ENCODE peak calls at places on chromosomes 16 and 17, in ten cellular contexts. U is fibroblast of mammary gland; E is mesothelial cell of epicardium; I is endothelial cell; N is CD8-positive, alpha-beta T cell; T is tibial nerve; V is AG09319; F is heart left ventricle; G is heart right ventricle; O is RWPE1. A is an unnamed sample.

GRCh38 chr16:56355221-56355620 is 70.1 kb downstream of the AMFR start:
- DNase-seq in F (no peak), I (no peak), E (no peak), G (no peak), V (no peak), U (no peak), O (no peak), T (peak; percentile 7), N (no peak), A (no peak)

GRCh38 chr17:37294888-37295287 is 80.9 kb upstream of the C17orf78 start:
- DNase-seq in U (no peak), T (no peak), I (no peak), O (no peak), E (no peak), V (no peak), G (no peak), F (no peak), N (no peak), A (no peak)

GRCh38 chr17:17119533-17119932 is 77.3 kb downstream of the MPRIP start:
- DNase-seq in E (no peak), V (no peak), T (no peak), O (no peak), N (peak; percentile 74), U (peak; percentile 75), G (no peak), I (no peak), F (peak; percentile 35), A (no peak)

GRCh38 chr16:24769806-24770205 is 40.4 kb downstream of the TNRC6A start:
- DNase-seq in O (no peak), E (no peak), N (no peak), V (peak; percentile 40), I (no peak), G (no peak), F (no peak), T (no peak), U (peak; percentile 33), A (no peak)

GRCh38 chr17:66717680-66718079 is 117.2 kb upstream of the CACNG5 start:
- DNase-seq in I (no peak), N (peak; percentile 42), O (peak; percentile 79), F (no peak), U (no peak), E (no peak), T (no peak), V (no peak), G (no peak), A (no peak)

GRCh38 chr17:69282002-69282401 is 44.9 kb downstream of the ABCA5 start:
- DNase-seq in T (no peak), F (no peak), G (no peak), N (no peak), I (no peak), U (no peak), E (no peak), V (no peak), O (no peak), A (no peak)

GRCh38 chr16:84156342-84156784 is 11.3 kb downstream of the DNAAF1 start:
- DNase-seq in U (peak; percentile 20), O (no peak), V (no peak), F (no peak), N (no peak), E (no peak), I (no peak), G (no peak), T (no peak), A (no peak)

GRCh38 chr16:79754081-79754872 is 153.7 kb upstream of the MAF start:
- DNase-seq in F (no peak), N (no peak), O (no peak), I (no peak), V (no peak), T (no peak), U (peak; percentile 18), E (no peak), G (no peak), A (no peak)

GRCh38 chr17:82101767-82102679 is 4.0 kb upstream of the FASN start:
- DNase-seq in F (no peak), E (no peak), G (peak; percentile 16), N (no peak), U (no peak), I (no peak), O (no peak), T (no peak), V (no peak), A (no peak)

GRCh38 chr17:28426081-28426519 is 20.1 kb upstream of the SLC46A1 start:
- DNase-seq in F (no peak), G (no peak), V (no peak), I (peak; percentile 65), E (no peak), T (no peak), N (no peak), O (no peak), U (peak; percentile 2), A (no peak)

GRCh38 chr16:70653406-70653805 is 7.0 kb downstream of the IL34 start:
- DNase-seq in T (no peak), N (no peak), I (no peak), F (no peak), O (no peak), V (no peak), U (no peak), E (no peak), G (no peak), A (no peak)

DNA sequence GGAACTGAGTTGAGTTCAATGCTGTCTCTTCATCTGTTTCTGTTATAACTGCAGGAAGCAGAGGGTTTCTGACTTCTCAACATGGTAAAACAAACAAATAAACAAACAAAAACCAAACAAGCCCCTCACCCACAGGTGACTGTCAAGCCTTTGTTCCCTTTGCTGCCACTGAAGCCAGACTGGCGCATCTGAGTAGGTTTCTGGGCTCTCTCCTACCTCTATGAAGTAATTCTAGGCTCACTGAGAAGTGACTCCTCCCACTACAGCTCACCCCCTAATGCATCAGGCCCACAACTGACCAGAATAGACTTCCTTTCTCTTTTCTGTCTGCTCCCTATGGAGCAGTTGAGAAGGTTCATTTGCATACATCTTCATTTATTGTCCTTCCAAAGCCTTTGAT is 77.0 kb upstream of the CCL2 start:
- DNase-seq in V (no peak), U (no peak), O (no peak), G (no peak), E (no peak), N (no peak), I (no peak), F (no peak), T (no peak), A (no peak)
- TF ChIP-seq CTCF in V (no peak), U (peak; percentile 9), O (no peak), G (no peak), E (no peak), N (no peak), I (no peak), F (peak; percentile 5), T (no peak), A (no peak)

DNA sequence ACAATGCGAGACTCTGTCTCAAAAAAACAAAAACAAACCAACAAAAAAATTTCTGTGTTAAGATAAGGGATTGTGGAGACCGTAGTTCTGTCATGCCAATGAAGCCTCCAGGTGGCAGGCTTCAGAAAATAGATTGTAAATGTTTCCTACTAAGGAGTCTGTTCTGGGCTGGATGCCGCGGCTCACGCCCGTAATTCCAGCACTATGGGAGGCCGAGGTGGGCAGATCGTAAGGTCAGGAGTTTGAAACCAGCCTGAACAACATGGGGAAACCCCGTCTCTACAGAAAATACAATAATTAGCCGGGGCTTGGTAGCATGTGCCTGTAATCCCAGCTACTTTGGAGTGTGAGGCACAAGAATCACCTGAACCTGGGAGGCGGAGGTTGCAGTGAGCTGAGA is 4.4 kb upstream of the SNX29 start:
- DNase-seq in F (no peak), N (no peak), U (peak; percentile 38), V (no peak), O (no peak), E (no peak), I (no peak), T (no peak), G (no peak), A (no peak)
- TF ChIP-seq CTCF in F (peak; percentile 15), N (no peak), U (peak; percentile 29), V (no peak), O (no peak), E (no peak), I (no peak), T (no peak), G (no peak), A (peak; percentile 46)

DNA sequence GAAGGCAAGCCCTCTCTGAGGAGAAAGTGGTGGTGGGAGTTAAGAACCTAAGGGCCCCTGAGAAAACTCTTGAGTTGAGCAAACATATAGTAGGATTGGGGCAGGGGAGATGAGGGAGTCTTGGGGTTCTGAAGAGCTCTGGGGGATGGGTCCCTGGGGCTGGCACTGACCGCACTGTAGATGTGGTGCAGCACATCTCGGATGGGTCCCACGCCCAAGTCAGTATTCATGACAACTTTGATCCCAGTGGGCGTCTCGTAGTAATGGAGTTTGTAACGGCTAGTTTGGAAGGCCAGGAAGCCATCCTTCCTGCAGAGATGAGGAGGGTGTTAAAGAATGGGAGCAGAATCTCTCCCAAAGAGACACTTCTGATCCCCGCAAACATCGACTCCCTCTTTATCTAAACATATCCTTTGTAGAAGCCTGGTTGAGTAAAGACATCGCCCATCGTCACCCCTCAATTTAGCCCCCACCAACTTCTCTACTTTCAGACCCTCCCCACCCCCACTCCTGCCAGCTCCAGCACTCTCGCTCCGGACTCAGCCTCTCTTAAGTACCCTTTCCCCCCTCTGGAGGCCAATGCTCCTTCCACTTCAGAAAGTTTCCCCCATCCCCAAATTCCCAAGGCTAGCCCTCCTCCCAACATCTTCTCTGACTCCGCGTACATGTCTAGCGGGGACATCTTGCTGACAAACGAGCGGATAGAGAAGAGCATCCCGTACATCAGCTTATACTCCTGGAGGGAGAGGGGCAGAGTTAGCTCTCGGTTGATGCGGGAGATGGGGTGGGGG is 710 bp downstream of the TRAPPC1 start:
- DNase-seq in V (no peak), F (no peak), U (no peak), G (no peak), N (no peak), T (no peak), I (no peak), E (no peak), O (no peak), A (no peak)
- TF ChIP-seq CTCF in V (no peak), F (no peak), U (no peak), G (no peak), N (no peak), T (no peak), I (no peak), E (no peak), O (no peak), A (no peak)

DNA sequence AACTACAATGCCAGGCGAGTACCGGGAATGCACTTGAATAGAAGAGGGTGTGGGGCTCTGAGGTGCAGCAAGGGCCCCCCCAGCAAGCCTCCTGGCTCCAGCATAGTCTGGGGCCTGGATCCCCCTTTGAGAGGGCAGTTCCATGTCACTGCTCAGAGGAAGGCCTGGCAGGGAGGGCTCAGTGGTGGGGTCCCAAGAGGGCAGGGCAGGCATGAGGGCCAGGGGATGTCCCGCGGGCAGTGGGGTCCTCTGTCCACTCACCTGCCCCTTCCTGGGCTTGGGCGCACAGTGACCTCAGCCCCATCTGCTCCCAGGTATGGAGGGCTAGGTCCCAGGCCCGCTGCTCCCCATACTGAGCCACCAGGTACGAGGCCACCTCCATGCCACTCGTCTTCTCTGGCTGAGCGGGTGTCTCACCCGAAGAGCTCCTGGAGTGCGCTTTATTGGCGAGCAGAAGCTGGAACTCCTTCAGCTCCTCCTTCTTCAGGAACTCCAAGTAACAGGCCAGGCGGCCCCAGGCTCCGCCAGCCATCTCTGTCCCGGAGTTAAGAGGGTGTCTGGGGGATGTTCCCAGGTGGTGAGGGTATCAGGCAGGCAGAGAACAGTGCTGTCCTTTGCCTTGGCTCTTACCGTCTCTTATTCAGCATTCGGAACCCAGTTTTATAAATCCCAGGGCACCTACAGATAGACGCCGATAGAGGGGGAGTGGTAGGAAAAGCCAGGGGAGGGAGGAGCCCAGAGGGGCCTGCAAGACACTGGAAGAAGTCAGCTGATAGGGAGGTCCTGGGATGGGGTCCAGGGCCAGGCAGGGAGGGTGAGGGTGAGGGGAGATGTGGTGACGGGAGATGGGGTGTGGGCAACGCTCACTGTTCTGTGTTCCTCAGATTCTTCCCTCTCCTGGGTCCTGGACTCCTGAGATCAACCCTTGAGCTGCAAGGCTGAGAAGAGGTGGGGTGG is 605 bp downstream of the NLRP1 start:
- DNase-seq in I (no peak), U (peak; percentile 40), V (no peak), F (peak; percentile 40), G (peak; percentile 34), E (no peak), O (no peak), N (no peak), T (no peak), A (no peak)
- TF ChIP-seq CTCF in I (no peak), U (peak; percentile 5), V (no peak), F (no peak), G (no peak), E (no peak), O (no peak), N (no peak), T (no peak), A (no peak)

A was measured in D721Med.